ENCODE peak calls at places on chromosomes 7 and 10, in six cellular contexts. S is HEK293T, Z is glomerular endothelial cell, X is NCI-H1694, C is cardiac fibroblast, N is AG09319. I is an unnamed sample.

GRCh38 chr7:114554781-114555537 is 140.3 kb downstream of the FOXP2 start:
- DNase-seq in S (peak), Z (no peak), X (no peak), C (peak), N (no peak), I (peak)

GRCh38 chr7:44239361-44239760 is 38.6 kb downstream of the YKT6 start:
- DNase-seq in S (no peak), Z (no peak), X (no peak), C (no peak), N (no peak), I (no peak)

GRCh38 chr10:65548046-65548445 is 1377.8 kb upstream of the LRRTM3 start:
- DNase-seq in S (no peak), Z (no peak), X (no peak), C (no peak), N (no peak), I (no peak)

GRCh38 chr7:102089175-102090098 is 197.2 kb upstream of the SH2B2 start:
- DNase-seq in S (no peak), Z (no peak), X (no peak), C (peak), N (no peak), I (no peak)

GRCh38 chr10:94006591-94007550 is 13.1 kb downstream of the PLCE1 start:
- DNase-seq in S (no peak), Z (no peak), X (no peak), C (peak), N (peak), I (no peak)

GRCh38 chr7:109763611-109764010 is 1193.9 kb downstream of the DNAJB9 start:
- DNase-seq in S (no peak), Z (no peak), X (no peak), C (no peak), N (no peak), I (no peak)

GRCh38 chr7:159128767-159129166 is 15.9 kb downstream of the VIPR2 start:
- DNase-seq in S (no peak), Z (no peak), X (no peak), C (no peak), N (no peak), I (no peak)

GRCh38 chr10:34290412-34291082 is 524.5 kb downstream of the PARD3 start:
- DNase-seq in S (no peak), Z (no peak), X (no peak), C (peak), N (peak), I (no peak)

GRCh38 chr7:28104811-28105210 is 75.8 kb downstream of the JAZF1 start:
- DNase-seq in S (no peak), Z (no peak), X (no peak), C (no peak), N (no peak), I (no peak)

GRCh38 chr7:142542938-142543337 is 206.3 kb upstream of the PRSS1 start:
- DNase-seq in S (no peak), Z (no peak), X (no peak), C (peak), N (no peak), I (no peak)

GRCh38 chr7:42096262-42096661 is 140.7 kb downstream of the GLI3 start:
- DNase-seq in S (no peak), Z (no peak), X (no peak), C (no peak), N (no peak), I (no peak)

GRCh38 chr7:40808409-40808942 is 673.7 kb downstream of the SUGCT start:
- DNase-seq in S (no peak), Z (no peak), X (no peak), C (peak), N (peak), I (no peak)

GRCh38 chr10:61869772-61870520 is 31.6 kb upstream of the ARID5B start:
- DNase-seq in S (no peak), Z (peak), X (no peak), C (peak), N (no peak), I (no peak)

GRCh38 chr7:115618676-115619075 is 411.9 kb downstream of the TFEC start:
- DNase-seq in S (no peak), Z (no peak), X (no peak), C (peak), N (peak), I (no peak)

GRCh38 chr10:111086602-111087001 is 9.8 kb downstream of the ADRA2A start:
- DNase-seq in S (no peak), Z (no peak), X (no peak), C (no peak), N (no peak), I (no peak)

GRCh38 chr7:96205665-96206064 is 116.2 kb downstream of the SLC25A13 start:
- DNase-seq in S (no peak), Z (no peak), X (no peak), C (no peak), N (no peak), I (no peak)

GRCh38 chr10:78081292-78081691 is 47.6 kb downstream of the RPS24 start:
- DNase-seq in S (no peak), Z (no peak), X (no peak), C (no peak), N (no peak), I (no peak)

GRCh38 chr10:131553121-131553520 is 241.6 kb upstream of the TCERG1L start:
- DNase-seq in S (no peak), Z (no peak), X (no peak), C (no peak), N (no peak), I (no peak)

GRCh38 chr7:13724631-13725566 is 264.6 kb downstream of the ETV1 start:
- DNase-seq in S (no peak), Z (no peak), X (peak), C (no peak), N (no peak), I (no peak)

GRCh38 chr10:52642208-52642607 is 130.4 kb downstream of the MBL2 start:
- DNase-seq in S (no peak), Z (no peak), X (no peak), C (no peak), N (no peak), I (no peak)

GRCh38 chr7:114569160-114569559 is 154.5 kb downstream of the FOXP2 start:
- DNase-seq in S (no peak), Z (no peak), X (no peak), C (no peak), N (no peak), I (no peak)

GRCh38 chr10:52672880-52673279 is 99.7 kb downstream of the MBL2 start:
- DNase-seq in S (no peak), Z (no peak), X (no peak), C (no peak), N (no peak), I (no peak)

GRCh38 chr10:132521041-132521465 is 16.5 kb upstream of the INPP5A start:
- DNase-seq in S (no peak), Z (no peak), X (no peak), C (no peak), N (no peak), I (no peak)

GRCh38 chr7:34840176-34840785 is 182.3 kb downstream of the NPSR1 start:
- DNase-seq in S (no peak), Z (no peak), X (no peak), C (no peak), N (no peak), I (no peak)

GRCh38 chr7:16063691-16064090 is 357.6 kb downstream of the CRPPA start:
- DNase-seq in S (no peak), Z (no peak), X (no peak), C (peak), N (peak), I (no peak)

GRCh38 chr10:21976739-21977138 is 26.8 kb downstream of the DNAJC1 start:
- DNase-seq in S (no peak), Z (no peak), X (no peak), C (no peak), N (no peak), I (no peak)